ENCODE peak calls at places on chromosomes 2 and 18, in seven cellular contexts. N is HepG2, Q is K562, Y is H1, S is SK-N-SH, I is GM12892, W is GM12878. R is an unnamed sample.

GRCh38 chr2:56211048-56211447 is 27.3 kb downstream of the CCDC85A start:
- DNase-seq in N (no peak), Q (no peak), Y (no peak), S (no peak), I (no peak), W (no peak), R (no peak)

GRCh38 chr2:239291505-239292350 is 109.1 kb downstream of the HDAC4 start:
- DNase-seq in N (no peak), Q (no peak), Y (peak; percentile 78), S (no peak), I (no peak), W (no peak), R (no peak)

GRCh38 chr18:40687401-40687800 is 1267.6 kb upstream of the PIK3C3 start:
- DNase-seq in N (no peak), Q (no peak), Y (no peak), S (no peak), I (no peak), W (no peak), R (no peak)

GRCh38 chr18:5500158-5500939 is 43.4 kb downstream of the EPB41L3 start:
- DNase-seq in N (no peak), Q (no peak), Y (no peak), S (no peak), I (no peak), W (no peak), R (no peak)

GRCh38 chr18:9876867-9877654 is 8.7 kb upstream of the TXNDC2 start:
- DNase-seq in N (peak; percentile 30), Q (peak; percentile 80), Y (no peak), S (peak; percentile 20), I (no peak), W (no peak), R (no peak)

GRCh38 chr2:85678794-85679672 is 11.0 kb upstream of the SFTPB start:
- DNase-seq in N (peak; percentile 62), Q (peak; percentile 91), Y (peak; percentile 38), S (peak; percentile 92), I (peak; percentile 80), W (no peak), R (peak; percentile 78)

GRCh38 chr2:161136696-161137324 is 23.4 kb upstream of the TANK start:
- DNase-seq in N (no peak), Q (no peak), Y (no peak), S (no peak), I (no peak), W (peak; percentile 87), R (no peak)

GRCh38 chr2:77228379-77228778 is 293.8 kb downstream of the LRRTM4 start:
- DNase-seq in N (no peak), Q (no peak), Y (no peak), S (peak; percentile 10), I (no peak), W (no peak), R (no peak)

GRCh38 chr18:26488417-26489009 is 59.8 kb downstream of the KCTD1 start:
- DNase-seq in N (no peak), Q (no peak), Y (no peak), S (no peak), I (no peak), W (no peak), R (no peak)

GRCh38 chr18:62979172-62979571 is 263.8 kb downstream of the PHLPP1 start:
- DNase-seq in N (no peak), Q (no peak), Y (no peak), S (no peak), I (no peak), W (no peak), R (no peak)
- TF ChIP-seq TAF1 in N (no peak), Q (no peak), Y (no peak), S (no peak), I (no peak), W (no peak), R (no peak)

GRCh38 chr2:45833968-45834344 is 182.5 kb downstream of the PRKCE start:
- DNase-seq in N (no peak), Q (no peak), Y (no peak), S (no peak), I (no peak), W (peak; percentile 77), R (peak; percentile 41)
- TF ChIP-seq TAF1 in N (no peak), Q (no peak), Y (no peak), S (no peak), I (peak; percentile 74), W (peak; percentile 83), R (peak; percentile 79)

GRCh38 chr18:3466051-3466450 is 16.1 kb downstream of the TGIF1 start:
- DNase-seq in N (no peak), Q (no peak), Y (no peak), S (no peak), I (no peak), W (no peak), R (no peak)
- TF ChIP-seq TAF1 in N (no peak), Q (no peak), Y (no peak), S (no peak), I (no peak), W (no peak), R (no peak)

GRCh38 chr2:143524001-143524608 is 394.9 kb downstream of the ARHGAP15 start:
- DNase-seq in N (no peak), Q (no peak), Y (no peak), S (no peak), I (no peak), W (no peak), R (no peak)
- TF ChIP-seq TAF1 in N (no peak), Q (no peak), Y (no peak), S (no peak), I (no peak), W (no peak), R (no peak)

GRCh38 chr2:236843604-236844003 is 242.1 kb upstream of the COPS8 start:
- DNase-seq in N (no peak), Q (no peak), Y (no peak), S (no peak), I (no peak), W (no peak), R (no peak)

GRCh38 chr2:236840857-236841256 is 244.8 kb upstream of the COPS8 start:
- DNase-seq in N (no peak), Q (no peak), Y (no peak), S (no peak), I (no peak), W (no peak), R (no peak)

GRCh38 chr2:236841389-236841788 is 244.3 kb upstream of the COPS8 start:
- DNase-seq in N (no peak), Q (no peak), Y (no peak), S (no peak), I (no peak), W (no peak), R (no peak)

GRCh38 chr2:236843061-236843460 is 242.6 kb upstream of the COPS8 start:
- DNase-seq in N (no peak), Q (no peak), Y (no peak), S (no peak), I (no peak), W (no peak), R (no peak)

GRCh38 chr2:236840215-236840614 is 245.5 kb upstream of the COPS8 start:
- DNase-seq in N (no peak), Q (no peak), Y (no peak), S (no peak), I (no peak), W (no peak), R (no peak)
- TF ChIP-seq TAF1 in N (no peak), Q (no peak), Y (no peak), S (no peak), I (no peak), W (no peak), R (no peak)

DNA sequence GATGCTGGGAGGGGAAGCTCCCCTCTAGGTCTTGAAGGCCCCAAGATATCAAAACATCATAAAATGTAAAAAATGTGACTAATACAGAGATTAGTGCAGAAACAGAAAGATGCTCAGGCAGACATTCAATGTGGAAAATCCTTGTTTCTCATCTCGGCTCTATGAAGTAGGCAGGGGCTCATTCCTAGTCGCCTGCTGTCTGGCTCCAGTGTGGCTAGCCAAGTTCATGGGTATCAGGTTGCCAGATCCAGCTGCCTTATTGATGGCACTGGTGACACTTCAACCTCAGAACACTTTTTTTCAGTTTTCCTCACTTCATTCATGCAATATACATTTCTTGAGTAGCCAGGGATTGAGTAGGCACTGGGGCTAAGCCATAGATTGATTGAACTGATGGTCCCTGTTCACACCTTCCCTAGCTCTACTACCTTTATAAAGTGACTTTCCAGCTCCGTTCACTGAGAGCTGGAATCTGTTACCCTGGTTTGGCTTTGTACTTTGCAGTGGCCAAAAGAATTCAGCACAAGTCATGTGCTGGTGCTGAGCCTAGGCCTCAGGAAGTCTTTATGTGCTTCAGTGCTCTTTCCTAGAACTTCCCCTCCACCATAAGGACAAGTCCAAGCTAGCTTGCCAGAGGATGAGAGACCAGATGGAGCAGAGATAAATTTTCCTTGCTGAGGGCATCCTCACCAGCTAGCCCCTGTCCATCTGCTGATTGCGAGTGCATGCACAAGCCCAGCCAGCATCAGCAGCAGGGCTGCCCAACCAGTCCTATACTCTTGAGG is 373.6 kb upstream of the ST6GAL2 start:
- DNase-seq in N (no peak), Q (no peak), Y (no peak), S (no peak), I (no peak), W (no peak), R (no peak)
- TF ChIP-seq TAF1 in N (no peak), Q (no peak), Y (no peak), S (no peak), I (no peak), W (no peak), R (no peak)

GRCh38 chr2:54836477-54836876 is 113.0 kb downstream of the EML6 start:
- DNase-seq in N (no peak), Q (no peak), Y (no peak), S (no peak), I (no peak), W (no peak), R (no peak)
- TF ChIP-seq TAF1 in N (no peak), Q (no peak), Y (no peak), S (no peak), I (no peak), W (no peak), R (no peak)

GRCh38 chr2:236176417-236176816 is 8.2 kb upstream of the GBX2 start:
- DNase-seq in N (peak; percentile 64), Q (peak; percentile 66), Y (no peak), S (peak; percentile 85), I (no peak), W (no peak), R (no peak)
- TF ChIP-seq TAF1 in N (no peak), Q (no peak), Y (no peak), S (no peak), I (no peak), W (no peak), R (no peak)

GRCh38 chr18:32958746-32959145 is 185.9 kb upstream of the KLHL14 start:
- DNase-seq in N (no peak), Q (no peak), Y (no peak), S (no peak), I (no peak), W (no peak), R (no peak)
- TF ChIP-seq TAF1 in N (no peak), Q (no peak), Y (no peak), S (no peak), I (no peak), W (no peak), R (no peak)

GRCh38 chr18:51068111-51068510 is 38.1 kb downstream of the SMAD4 start:
- DNase-seq in N (no peak), Q (no peak), Y (no peak), S (no peak), I (no peak), W (no peak), R (no peak)
- TF ChIP-seq TAF1 in N (no peak), Q (no peak), Y (no peak), S (no peak), I (no peak), W (no peak), R (no peak)